ENCODE peak calls at places on chromosomes 11 and 22, in six cellular contexts. One of them, this sample, is unnamed.

GRCh38 chr11:125773516-125773915 is 5.1 kb downstream of the PATE2 start:
- DNase-seq in osteocyte: no peak
- DNase-seq in tibial nerve: no peak
- DNase-seq in ovary: no peak
- DNase-seq in heart right ventricle: no peak
- DNase-seq in AG04450: no peak
- DNase-seq in this sample: no peak

GRCh38 chr11:128451651-128452470 is 135.5 kb downstream of the ETS1 start:
- DNase-seq in AG04450: no peak
- DNase-seq in heart right ventricle: peak
- DNase-seq in osteocyte: peak
- DNase-seq in tibial nerve: peak
- DNase-seq in ovary: peak
- DNase-seq in this sample: no peak

GRCh38 chr11:101126551-101127347 is 2.9 kb downstream of the PGR start:
- DNase-seq in heart right ventricle: peak
- DNase-seq in osteocyte: no peak
- DNase-seq in AG04450: no peak
- DNase-seq in ovary: peak
- DNase-seq in tibial nerve: peak
- DNase-seq in this sample: no peak

GRCh38 chr11:83035070-83035854 is 36.4 kb downstream of the RAB30 start:
- DNase-seq in heart right ventricle: no peak
- DNase-seq in tibial nerve: no peak
- DNase-seq in AG04450: no peak
- DNase-seq in ovary: no peak
- DNase-seq in osteocyte: no peak
- DNase-seq in this sample: no peak

GRCh38 chr22:32864041-32864440 is 62.5 kb downstream of the TIMP3 start:
- DNase-seq in osteocyte: no peak
- DNase-seq in heart right ventricle: no peak
- DNase-seq in ovary: no peak
- DNase-seq in AG04450: no peak
- DNase-seq in tibial nerve: no peak
- DNase-seq in this sample: no peak

GRCh38 chr11:103798456-103798855 is 238.0 kb upstream of the DDI1 start:
- DNase-seq in heart right ventricle: no peak
- DNase-seq in AG04450: no peak
- DNase-seq in tibial nerve: no peak
- DNase-seq in osteocyte: no peak
- DNase-seq in ovary: no peak
- DNase-seq in this sample: no peak

GRCh38 chr22:46370584-46371373 is 35.3 kb downstream of the TRMU start:
- DNase-seq in ovary: no peak
- DNase-seq in tibial nerve: no peak
- DNase-seq in AG04450: no peak
- DNase-seq in osteocyte: no peak
- DNase-seq in heart right ventricle: peak
- DNase-seq in this sample: no peak

GRCh38 chr11:63490551-63491239 is at the start of gene PLAAT5:
- DNase-seq in heart right ventricle: peak
- DNase-seq in tibial nerve: no peak
- DNase-seq in osteocyte: no peak
- DNase-seq in ovary: peak
- DNase-seq in AG04450: no peak
- DNase-seq in this sample: no peak

GRCh38 chr22:35183917-35184316 is 73.4 kb upstream of the HMGXB4 start:
- DNase-seq in tibial nerve: no peak
- DNase-seq in osteocyte: no peak
- DNase-seq in heart right ventricle: no peak
- DNase-seq in AG04450: no peak
- DNase-seq in ovary: no peak
- DNase-seq in this sample: no peak

GRCh38 chr11:46296520-46297448 is 19.3 kb downstream of the CREB3L1 start:
- DNase-seq in tibial nerve: no peak
- DNase-seq in ovary: peak
- DNase-seq in osteocyte: peak
- DNase-seq in AG04450: peak
- DNase-seq in heart right ventricle: peak
- DNase-seq in this sample: peak

GRCh38 chr11:27304514-27304913 is 58.5 kb downstream of the CCDC34 start:
- DNase-seq in osteocyte: no peak
- DNase-seq in heart right ventricle: no peak
- DNase-seq in tibial nerve: no peak
- DNase-seq in ovary: no peak
- DNase-seq in AG04450: no peak
- DNase-seq in this sample: no peak

GRCh38 chr22:42912049-42912448 is 55.0 kb upstream of the ARFGAP3 start:
- DNase-seq in ovary: no peak
- DNase-seq in osteocyte: no peak
- DNase-seq in heart right ventricle: no peak
- DNase-seq in AG04450: no peak
- DNase-seq in tibial nerve: no peak
- DNase-seq in this sample: no peak

GRCh38 chr22:31173386-31174145 is 13.6 kb downstream of the RNF185 start:
- DNase-seq in osteocyte: no peak
- DNase-seq in tibial nerve: no peak
- DNase-seq in heart right ventricle: no peak
- DNase-seq in ovary: no peak
- DNase-seq in AG04450: peak
- DNase-seq in this sample: peak

GRCh38 chr11:2270322-2271076 is at the start of gene ASCL2:
- DNase-seq in AG04450: no peak
- DNase-seq in ovary: peak
- DNase-seq in tibial nerve: no peak
- DNase-seq in heart right ventricle: no peak
- DNase-seq in osteocyte: peak
- DNase-seq in this sample: no peak

GRCh38 chr22:39434243-39434653 is 22.6 kb upstream of the MGAT3 start:
- DNase-seq in osteocyte: no peak
- DNase-seq in AG04450: no peak
- DNase-seq in heart right ventricle: no peak
- DNase-seq in ovary: no peak
- DNase-seq in tibial nerve: no peak
- DNase-seq in this sample: no peak

GRCh38 chr11:119664063-119664572 is 64.9 kb downstream of the NECTIN1 start:
- DNase-seq in heart right ventricle: no peak
- DNase-seq in AG04450: peak
- DNase-seq in tibial nerve: no peak
- DNase-seq in osteocyte: no peak
- DNase-seq in ovary: no peak
- DNase-seq in this sample: no peak

GRCh38 chr11:8593935-8594909 is at the start of gene STK33:
- DNase-seq in osteocyte: no peak
- DNase-seq in ovary: peak
- DNase-seq in heart right ventricle: peak
- DNase-seq in tibial nerve: no peak
- DNase-seq in AG04450: no peak
- DNase-seq in this sample: no peak

GRCh38 chr11:111582881-111583280 is 19.4 kb upstream of the SIK2 start:
- DNase-seq in heart right ventricle: no peak
- DNase-seq in ovary: no peak
- DNase-seq in AG04450: no peak
- DNase-seq in tibial nerve: no peak
- DNase-seq in osteocyte: no peak
- DNase-seq in this sample: no peak

GRCh38 chr22:35889071-35889470 is 139.6 kb downstream of the RBFOX2 start:
- DNase-seq in tibial nerve: no peak
- DNase-seq in ovary: no peak
- DNase-seq in heart right ventricle: no peak
- DNase-seq in osteocyte: no peak
- DNase-seq in AG04450: no peak
- DNase-seq in this sample: no peak

GRCh38 chr11:12893787-12894672 is 115.1 kb upstream of the RASSF10 start:
- DNase-seq in ovary: peak
- DNase-seq in osteocyte: peak
- DNase-seq in AG04450: no peak
- DNase-seq in heart right ventricle: peak
- DNase-seq in tibial nerve: peak
- DNase-seq in this sample: no peak

GRCh38 chr11:95596011-95596489 is 193.5 kb downstream of the FAM76B start:
- DNase-seq in AG04450: no peak
- DNase-seq in ovary: no peak
- DNase-seq in heart right ventricle: no peak
- DNase-seq in tibial nerve: no peak
- DNase-seq in osteocyte: no peak
- DNase-seq in this sample: no peak
- TF ChIP-seq CTCF in AG04450: no peak
- TF ChIP-seq CTCF in ovary: no peak
- TF ChIP-seq CTCF in heart right ventricle: no peak
- TF ChIP-seq CTCF in tibial nerve: no peak
- TF ChIP-seq CTCF in osteocyte: no peak
- TF ChIP-seq CTCF in this sample: no peak

GRCh38 chr11:71249301-71249700 is 3.1 kb downstream of the SHANK2 start:
- DNase-seq in ovary: no peak
- DNase-seq in heart right ventricle: no peak
- DNase-seq in AG04450: no peak
- DNase-seq in osteocyte: no peak
- DNase-seq in tibial nerve: no peak
- DNase-seq in this sample: no peak

GRCh38 chr11:71248656-71249055 is 3.7 kb downstream of the SHANK2 start:
- DNase-seq in tibial nerve: no peak
- DNase-seq in heart right ventricle: no peak
- DNase-seq in osteocyte: no peak
- DNase-seq in AG04450: no peak
- DNase-seq in ovary: no peak
- DNase-seq in this sample: no peak

GRCh38 chr11:71246559-71246958 is 5.8 kb downstream of the SHANK2 start:
- DNase-seq in AG04450: no peak
- DNase-seq in osteocyte: no peak
- DNase-seq in heart right ventricle: no peak
- DNase-seq in tibial nerve: no peak
- DNase-seq in ovary: no peak
- DNase-seq in this sample: no peak

GRCh38 chr11:71248251-71248570 is 4.2 kb downstream of the SHANK2 start:
- DNase-seq in tibial nerve: no peak
- DNase-seq in ovary: no peak
- DNase-seq in heart right ventricle: no peak
- DNase-seq in AG04450: no peak
- DNase-seq in osteocyte: no peak
- DNase-seq in this sample: no peak

DNA sequence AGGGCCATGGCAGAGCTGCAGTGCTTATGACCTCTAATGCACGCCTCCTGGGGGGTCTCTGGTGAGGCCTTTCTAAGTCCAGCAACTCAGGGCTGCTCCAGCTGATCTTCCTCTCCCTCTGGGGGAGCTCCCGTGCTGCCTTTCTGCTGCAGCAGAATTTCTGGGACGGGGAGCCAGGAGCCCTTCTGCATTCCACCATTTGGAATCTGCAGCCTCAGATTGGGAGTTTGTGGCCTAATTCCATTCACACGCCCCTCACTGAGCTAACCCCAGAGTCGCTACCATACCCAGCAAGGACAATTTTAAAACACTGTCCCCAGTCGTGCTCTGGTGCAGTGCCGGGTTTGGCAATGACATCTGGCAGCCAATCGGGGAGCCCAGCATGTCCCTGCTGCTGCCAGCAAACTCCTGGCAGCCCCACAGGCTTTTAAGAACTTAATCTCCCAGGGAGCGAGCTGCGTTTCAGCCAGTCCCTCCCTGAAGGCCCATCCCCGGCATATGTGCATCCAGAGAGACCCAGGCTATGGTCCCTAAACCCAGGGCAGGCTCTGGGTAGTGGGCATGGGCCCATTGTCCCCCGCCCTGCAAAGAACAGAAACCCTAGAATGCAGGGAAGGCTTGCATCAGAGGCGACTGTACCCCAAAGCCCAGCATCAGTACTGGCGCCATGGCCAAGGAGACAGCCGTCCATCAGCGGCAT is 4.7 kb downstream of the SHANK2 start:
- DNase-seq in ovary: no peak
- DNase-seq in AG04450: no peak
- DNase-seq in tibial nerve: no peak
- DNase-seq in heart right ventricle: peak
- DNase-seq in osteocyte: no peak
- DNase-seq in this sample: no peak
- TF ChIP-seq CTCF in ovary: no peak
- TF ChIP-seq CTCF in AG04450: no peak
- TF ChIP-seq CTCF in tibial nerve: no peak
- TF ChIP-seq CTCF in heart right ventricle: no peak
- TF ChIP-seq CTCF in osteocyte: no peak
- TF ChIP-seq CTCF in this sample: no peak

DNA sequence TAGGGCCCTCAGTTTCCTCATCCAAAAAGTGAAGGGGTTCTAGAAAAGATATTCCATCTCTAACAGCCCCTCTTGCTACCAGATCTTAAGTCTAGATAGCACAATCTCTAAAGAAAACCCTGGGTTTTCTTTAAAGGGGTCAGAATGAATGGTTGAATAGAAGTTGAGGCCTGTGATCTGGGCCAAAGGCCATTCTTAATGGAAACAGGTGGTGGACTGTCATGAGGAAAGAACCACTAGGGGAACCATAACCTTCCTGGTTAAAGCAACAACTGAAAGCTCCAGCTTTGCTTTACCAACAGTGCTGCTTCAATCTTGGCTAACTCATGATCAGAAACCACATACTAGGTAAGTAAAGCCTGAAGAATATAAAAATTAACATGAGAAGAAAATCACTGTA is 1.8 kb downstream of the CELF1 start:
- DNase-seq in ovary: no peak
- DNase-seq in heart right ventricle: no peak
- DNase-seq in AG04450: no peak
- DNase-seq in tibial nerve: no peak
- DNase-seq in osteocyte: no peak
- DNase-seq in this sample: no peak
- TF ChIP-seq CTCF in ovary: no peak
- TF ChIP-seq CTCF in heart right ventricle: no peak
- TF ChIP-seq CTCF in AG04450: peak
- TF ChIP-seq CTCF in tibial nerve: no peak
- TF ChIP-seq CTCF in osteocyte: peak
- TF ChIP-seq CTCF in this sample: peak

GRCh38 chr11:87280143-87280542 is 242.4 kb downstream of the TMEM135 start:
- DNase-seq in tibial nerve: no peak
- DNase-seq in osteocyte: no peak
- DNase-seq in heart right ventricle: no peak
- DNase-seq in ovary: no peak
- DNase-seq in AG04450: no peak
- DNase-seq in this sample: no peak

GRCh38 chr11:87284306-87284705 is 246.6 kb downstream of the TMEM135 start:
- DNase-seq in tibial nerve: no peak
- DNase-seq in heart right ventricle: no peak
- DNase-seq in osteocyte: no peak
- DNase-seq in AG04450: no peak
- DNase-seq in ovary: no peak
- DNase-seq in this sample: no peak

GRCh38 chr11:87286338-87286737 is 248.6 kb downstream of the TMEM135 start:
- DNase-seq in osteocyte: no peak
- DNase-seq in ovary: no peak
- DNase-seq in tibial nerve: no peak
- DNase-seq in heart right ventricle: no peak
- DNase-seq in AG04450: no peak
- DNase-seq in this sample: no peak

DNA sequence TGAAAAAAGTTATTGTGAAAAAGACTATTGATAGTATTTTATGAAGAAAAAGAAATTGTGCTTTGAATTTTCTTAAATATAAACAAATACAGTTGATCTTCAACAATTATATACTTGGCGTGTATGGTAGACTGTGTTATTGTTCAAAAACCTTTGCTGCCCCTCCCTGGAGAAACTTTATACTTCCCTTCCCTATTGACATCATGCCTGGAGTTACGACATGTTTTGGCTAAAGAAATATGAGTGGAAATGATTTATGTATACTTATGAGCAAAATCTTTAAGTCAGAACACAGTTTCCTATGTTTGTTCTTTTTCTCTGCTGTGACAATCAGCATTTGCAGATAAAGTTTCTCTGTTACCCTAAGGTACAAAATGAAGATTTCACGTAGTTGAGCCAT is 243.8 kb downstream of the TMEM135 start:
- DNase-seq in heart right ventricle: no peak
- DNase-seq in tibial nerve: no peak
- DNase-seq in osteocyte: no peak
- DNase-seq in ovary: no peak
- DNase-seq in AG04450: no peak
- DNase-seq in this sample: peak
- TF ChIP-seq CTCF in heart right ventricle: peak
- TF ChIP-seq CTCF in tibial nerve: no peak
- TF ChIP-seq CTCF in osteocyte: peak
- TF ChIP-seq CTCF in ovary: peak
- TF ChIP-seq CTCF in AG04450: peak
- TF ChIP-seq CTCF in this sample: peak